ENCODE peak calls at places on chromosomes 12 and 14, in four cellular contexts. One of them, this sample, is unnamed.

GRCh38 chr12:4434721-4435425 is 10.7 kb downstream of the FGF6 start:
- DNase-seq in HCT116: no peak
- DNase-seq in HepG2: no peak
- DNase-seq in SK-N-SH: no peak
- DNase-seq in this sample: no peak

GRCh38 chr14:51053157-51053556 is 41.7 kb downstream of the TRIM9 start:
- DNase-seq in HCT116: no peak
- DNase-seq in SK-N-SH: no peak
- DNase-seq in HepG2: no peak
- DNase-seq in this sample: no peak

GRCh38 chr12:25677180-25677937 is 124.3 kb upstream of the LMNTD1 start:
- DNase-seq in HepG2: no peak
- DNase-seq in HCT116: no peak
- DNase-seq in SK-N-SH: no peak
- DNase-seq in this sample: no peak

GRCh38 chr12:124231980-124232653 is 62.8 kb upstream of the RFLNA start:
- DNase-seq in HCT116: no peak
- DNase-seq in SK-N-SH: no peak
- DNase-seq in HepG2: no peak
- DNase-seq in this sample: no peak

GRCh38 chr12:627863-628805 is 35.1 kb downstream of the NINJ2 start:
- DNase-seq in SK-N-SH: no peak
- DNase-seq in HCT116: no peak
- DNase-seq in HepG2: peak; percentile 74
- DNase-seq in this sample: no peak

GRCh38 chr14:99878563-99878962 is 85.3 kb downstream of the EML1 start:
- DNase-seq in HCT116: no peak
- DNase-seq in SK-N-SH: no peak
- DNase-seq in HepG2: no peak
- DNase-seq in this sample: no peak

GRCh38 chr12:50725011-50725899 is 38.6 kb upstream of the ATF1 start:
- DNase-seq in SK-N-SH: no peak
- DNase-seq in HepG2: no peak
- DNase-seq in HCT116: no peak
- DNase-seq in this sample: no peak

GRCh38 chr14:85319998-85320397 is 209.9 kb upstream of the FLRT2 start:
- DNase-seq in HCT116: no peak
- DNase-seq in HepG2: no peak
- DNase-seq in SK-N-SH: no peak
- DNase-seq in this sample: no peak

GRCh38 chr14:24231263-24232120 is 675 bp downstream of the NEDD8 start:
- DNase-seq in SK-N-SH: peak; percentile 57
- DNase-seq in HCT116: no peak
- DNase-seq in HepG2: peak; percentile 40
- DNase-seq in this sample: no peak

GRCh38 chr14:90820958-90821357 is 4.7 kb upstream of the TTC7B start:
- DNase-seq in SK-N-SH: no peak
- DNase-seq in HCT116: no peak
- DNase-seq in HepG2: no peak
- DNase-seq in this sample: no peak

GRCh38 chr12:103572312-103572711 is 14.8 kb upstream of the STAB2 start:
- DNase-seq in SK-N-SH: no peak
- DNase-seq in HepG2: no peak
- DNase-seq in HCT116: no peak
- DNase-seq in this sample: no peak

GRCh38 chr12:103569278-103569677 is 17.8 kb upstream of the STAB2 start:
- DNase-seq in HepG2: no peak
- DNase-seq in SK-N-SH: no peak
- DNase-seq in HCT116: no peak
- DNase-seq in this sample: no peak

GRCh38 chr12:103566398-103566797 is 20.7 kb upstream of the STAB2 start:
- DNase-seq in HCT116: no peak
- DNase-seq in SK-N-SH: no peak
- DNase-seq in HepG2: no peak
- DNase-seq in this sample: no peak

GRCh38 chr12:103571286-103571685 is 15.8 kb upstream of the STAB2 start:
- DNase-seq in HCT116: peak; percentile 26
- DNase-seq in HepG2: peak; percentile 16
- DNase-seq in SK-N-SH: peak; percentile 41
- DNase-seq in this sample: no peak
- TF ChIP-seq ELF1 in HCT116: no peak
- TF ChIP-seq ELF1 in HepG2: no peak
- TF ChIP-seq ELF1 in SK-N-SH: no peak
- TF ChIP-seq ELF1 in this sample: no peak

DNA sequence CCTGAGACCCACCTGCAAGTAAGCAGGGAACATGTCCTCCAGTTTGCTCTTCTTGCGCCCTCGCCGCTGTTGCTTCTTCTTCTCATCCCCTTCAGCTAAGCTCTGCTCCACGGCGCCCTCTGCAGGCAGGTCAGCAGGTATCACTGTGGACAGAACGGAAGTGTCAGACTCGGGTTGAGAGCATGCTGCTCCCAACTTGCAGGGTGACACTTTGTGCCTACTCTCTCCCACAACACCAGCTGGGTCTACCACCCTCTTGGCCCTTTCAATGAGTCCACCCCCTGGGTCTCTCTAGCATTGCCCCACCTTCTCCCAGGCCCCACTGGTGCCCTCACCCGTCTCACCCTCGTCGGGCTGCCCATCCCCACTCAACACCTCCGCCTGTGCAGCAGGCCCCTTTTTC is 16.7 kb downstream of the KMT2D start:
- DNase-seq in HepG2: peak; percentile 34
- DNase-seq in HCT116: no peak
- DNase-seq in SK-N-SH: peak; percentile 80
- DNase-seq in this sample: peak; percentile 86
- TF ChIP-seq ELF1 in HepG2: no peak
- TF ChIP-seq ELF1 in HCT116: no peak
- TF ChIP-seq ELF1 in SK-N-SH: no peak
- TF ChIP-seq ELF1 in this sample: no peak

GRCh38 chr14:75570797-75571196 is 7.6 kb upstream of the FLVCR2 start:
- DNase-seq in SK-N-SH: no peak
- DNase-seq in HCT116: no peak
- DNase-seq in HepG2: no peak
- DNase-seq in this sample: no peak

GRCh38 chr14:75568141-75568540 is 10.3 kb upstream of the FLVCR2 start:
- DNase-seq in HCT116: no peak
- DNase-seq in SK-N-SH: no peak
- DNase-seq in HepG2: no peak
- DNase-seq in this sample: no peak

GRCh38 chr14:75566321-75566720 is 12.1 kb upstream of the FLVCR2 start:
- DNase-seq in HepG2: no peak
- DNase-seq in HCT116: no peak
- DNase-seq in SK-N-SH: no peak
- DNase-seq in this sample: no peak

GRCh38 chr14:75566752-75567151 is 11.7 kb upstream of the FLVCR2 start:
- DNase-seq in HepG2: no peak
- DNase-seq in SK-N-SH: no peak
- DNase-seq in HCT116: no peak
- DNase-seq in this sample: no peak

DNA sequence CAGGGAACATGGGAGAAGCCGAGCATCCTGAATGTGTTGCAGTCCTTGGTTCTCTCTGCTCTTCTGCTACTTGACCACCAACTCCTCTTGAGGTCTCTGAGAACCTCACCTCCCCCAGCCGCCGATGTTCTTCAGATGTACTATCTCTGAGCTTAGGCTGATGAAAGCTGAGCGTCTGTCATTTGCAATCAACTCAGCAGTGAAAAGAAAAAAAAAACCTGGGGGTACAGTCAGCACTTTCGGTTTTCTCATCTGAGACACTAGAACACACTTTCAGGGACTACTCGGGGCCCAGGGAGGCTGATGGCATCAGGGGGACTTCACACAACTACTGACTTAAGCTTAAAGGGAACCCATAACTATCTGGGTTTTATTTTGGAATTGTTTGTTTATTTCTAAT is 9.6 kb upstream of the FLVCR2 start:
- DNase-seq in HCT116: no peak
- DNase-seq in HepG2: no peak
- DNase-seq in SK-N-SH: no peak
- DNase-seq in this sample: no peak
- TF ChIP-seq ELF1 in HCT116: no peak
- TF ChIP-seq ELF1 in HepG2: no peak
- TF ChIP-seq ELF1 in SK-N-SH: no peak
- TF ChIP-seq ELF1 in this sample: no peak

GRCh38 chr14:59776468-59776867 is 94.1 kb downstream of the RTN1 start:
- DNase-seq in HCT116: no peak
- DNase-seq in HepG2: no peak
- DNase-seq in SK-N-SH: no peak
- DNase-seq in this sample: no peak
- TF ChIP-seq ELF1 in HCT116: no peak
- TF ChIP-seq ELF1 in HepG2: no peak
- TF ChIP-seq ELF1 in SK-N-SH: no peak
- TF ChIP-seq ELF1 in this sample: no peak

GRCh38 chr14:68975667-68976066 is 3.4 kb downstream of the ACTN1 start:
- DNase-seq in SK-N-SH: no peak
- DNase-seq in HepG2: no peak
- DNase-seq in HCT116: no peak
- DNase-seq in this sample: no peak
- TF ChIP-seq ELF1 in SK-N-SH: no peak
- TF ChIP-seq ELF1 in HepG2: no peak
- TF ChIP-seq ELF1 in HCT116: no peak
- TF ChIP-seq ELF1 in this sample: no peak

DNA sequence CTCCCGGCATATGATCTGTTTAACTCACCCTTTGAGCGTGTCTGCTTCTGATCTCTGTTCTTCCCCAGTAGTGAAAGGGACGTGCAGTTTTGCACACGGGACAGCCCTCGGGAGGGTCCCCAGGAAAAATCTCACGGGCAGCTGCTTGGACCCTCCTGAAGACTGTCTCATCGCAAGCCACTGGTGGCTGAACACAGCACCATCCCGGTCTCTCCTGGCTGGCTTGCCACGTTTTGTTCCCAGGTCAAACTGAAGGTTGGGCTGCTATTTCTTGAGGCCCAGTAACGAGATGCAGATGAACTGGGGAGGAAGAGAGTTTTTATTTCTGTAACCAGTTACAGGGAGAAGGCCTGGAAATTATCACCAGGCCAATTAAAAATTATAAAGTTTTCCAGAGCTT is 10.0 kb downstream of the SOAT2 start:
- DNase-seq in HCT116: no peak
- DNase-seq in SK-N-SH: no peak
- DNase-seq in HepG2: no peak
- DNase-seq in this sample: no peak
- TF ChIP-seq ELF1 in HCT116: no peak
- TF ChIP-seq ELF1 in SK-N-SH: no peak
- TF ChIP-seq ELF1 in HepG2: no peak
- TF ChIP-seq ELF1 in this sample: no peak

GRCh38 chr12:108215458-108215857 is 86.4 kb downstream of the WSCD2 start:
- DNase-seq in HepG2: no peak
- DNase-seq in SK-N-SH: no peak
- DNase-seq in HCT116: no peak
- DNase-seq in this sample: no peak
- TF ChIP-seq ELF1 in HepG2: no peak
- TF ChIP-seq ELF1 in SK-N-SH: no peak
- TF ChIP-seq ELF1 in HCT116: no peak
- TF ChIP-seq ELF1 in this sample: no peak

GRCh38 chr12:112962561-112962960 is 15.8 kb upstream of the OAS2 start:
- DNase-seq in SK-N-SH: no peak
- DNase-seq in HepG2: no peak
- DNase-seq in HCT116: no peak
- DNase-seq in this sample: no peak

GRCh38 chr12:112963227-112963861 is 15.0 kb upstream of the OAS2 start:
- DNase-seq in HCT116: no peak
- DNase-seq in SK-N-SH: no peak
- DNase-seq in HepG2: no peak
- DNase-seq in this sample: no peak

GRCh38 chr12:112964067-112964670 is 14.2 kb upstream of the OAS2 start:
- DNase-seq in HepG2: no peak
- DNase-seq in HCT116: no peak
- DNase-seq in SK-N-SH: no peak
- DNase-seq in this sample: no peak

GRCh38 chr12:112961536-112961935 is 16.8 kb upstream of the OAS2 start:
- DNase-seq in HCT116: no peak
- DNase-seq in HepG2: no peak
- DNase-seq in SK-N-SH: no peak
- DNase-seq in this sample: no peak

GRCh38 chr12:112961074-112961473 is 17.2 kb upstream of the OAS2 start:
- DNase-seq in HepG2: no peak
- DNase-seq in SK-N-SH: no peak
- DNase-seq in HCT116: no peak
- DNase-seq in this sample: peak; percentile 56
- TF ChIP-seq ELF1 in HepG2: no peak
- TF ChIP-seq ELF1 in SK-N-SH: no peak
- TF ChIP-seq ELF1 in HCT116: no peak
- TF ChIP-seq ELF1 in this sample: no peak

This sample was measured in K562.